ENCODE peak calls at places on chromosomes 5 and 9, in nine cellular contexts. V is neural progenitor cell, X is astrocyte of the spinal cord, F is kidney epithelial cell, W is HepG2, C is pancreas, H is body of pancreas, E is NB4, K is gastrocnemius medialis. A is an unnamed sample.

GRCh38 chr5:135265497-135266300 is 133.3 kb downstream of the MACROH2A1 start:
- DNase-seq in V (no peak), X (no peak), F (no peak), W (no peak), C (no peak), H (no peak), E (no peak), K (no peak), A (no peak)

GRCh38 chr5:180806351-180807011 is 3.9 kb upstream of the MGAT1 start:
- DNase-seq in V (no peak), X (no peak), F (no peak), W (no peak), C (no peak), H (no peak), E (peak; percentile 56), K (no peak), A (no peak)

GRCh38 chr5:66174338-66174737 is 30.2 kb downstream of the SREK1 start:
- DNase-seq in V (no peak), X (peak; percentile 45), F (peak; percentile 2), W (peak; percentile 3), C (no peak), H (no peak), E (peak; percentile 22), K (no peak), A (no peak)

GRCh38 chr5:3801967-3802366 is 206.3 kb downstream of the IRX1 start:
- DNase-seq in V (no peak), X (no peak), F (no peak), W (no peak), C (no peak), H (no peak), E (no peak), K (no peak), A (no peak)

GRCh38 chr9:116087751-116088194 is 65.8 kb upstream of the PAPPA start:
- DNase-seq in V (no peak), X (peak; percentile 81), F (peak; percentile 47), W (no peak), C (no peak), H (no peak), E (no peak), K (no peak), A (no peak)

GRCh38 chr5:119356384-119357188 is 767 bp downstream of the TNFAIP8 start:
- DNase-seq in V (no peak), X (peak; percentile 39), F (no peak), W (no peak), C (no peak), H (no peak), E (peak; percentile 66), K (no peak), A (no peak)

GRCh38 chr9:133944746-133945135 is 47.4 kb downstream of the VAV2 start:
- DNase-seq in V (no peak), X (peak; percentile 92), F (peak; percentile 59), W (no peak), C (peak; percentile 73), H (no peak), E (no peak), K (no peak), A (peak; percentile 67)

GRCh38 chr5:176664886-176665285 is 17.6 kb downstream of the TSPAN17 start:
- DNase-seq in V (peak; percentile 83), X (no peak), F (no peak), W (no peak), C (peak; percentile 62), H (no peak), E (no peak), K (no peak), A (no peak)

GRCh38 chr5:180201051-180201987 is 7.7 kb downstream of the RASGEF1C start:
- DNase-seq in V (peak; percentile 75), X (no peak), F (no peak), W (peak; percentile 15), C (no peak), H (peak; percentile 29), E (peak; percentile 79), K (no peak), A (no peak)

GRCh38 chr9:136666364-136667216 is 3.9 kb downstream of the EGFL7 start:
- DNase-seq in V (peak; percentile 24), X (no peak), F (no peak), W (no peak), C (no peak), H (no peak), E (no peak), K (no peak), A (no peak)

GRCh38 chr9:108272350-108272899 is 583.4 kb downstream of the ACTL7B start:
- DNase-seq in V (peak; percentile 60), X (peak; percentile 65), F (no peak), W (peak; percentile 16), C (no peak), H (peak; percentile 67), E (peak; percentile 53), K (peak; percentile 6), A (peak; percentile 41)

GRCh38 chr5:63596254-63596653 is 366.0 kb downstream of the HTR1A start:
- DNase-seq in V (no peak), X (no peak), F (no peak), W (no peak), C (no peak), H (no peak), E (no peak), K (no peak), A (no peak)

GRCh38 chr9:6271508-6272228 is 56.1 kb downstream of the IL33 start:
- DNase-seq in V (no peak), X (no peak), F (no peak), W (no peak), C (no peak), H (peak; percentile 28), E (no peak), K (no peak), A (no peak)

GRCh38 chr9:88809371-88809770 is 181.9 kb upstream of the S1PR3 start:
- DNase-seq in V (no peak), X (no peak), F (no peak), W (no peak), C (no peak), H (no peak), E (no peak), K (no peak), A (no peak)

GRCh38 chr5:179309383-179309670 is 35.9 kb downstream of the ADAMTS2 start:
- DNase-seq in V (no peak), X (no peak), F (no peak), W (no peak), C (peak; percentile 23), H (no peak), E (no peak), K (no peak), A (no peak)

DNA sequence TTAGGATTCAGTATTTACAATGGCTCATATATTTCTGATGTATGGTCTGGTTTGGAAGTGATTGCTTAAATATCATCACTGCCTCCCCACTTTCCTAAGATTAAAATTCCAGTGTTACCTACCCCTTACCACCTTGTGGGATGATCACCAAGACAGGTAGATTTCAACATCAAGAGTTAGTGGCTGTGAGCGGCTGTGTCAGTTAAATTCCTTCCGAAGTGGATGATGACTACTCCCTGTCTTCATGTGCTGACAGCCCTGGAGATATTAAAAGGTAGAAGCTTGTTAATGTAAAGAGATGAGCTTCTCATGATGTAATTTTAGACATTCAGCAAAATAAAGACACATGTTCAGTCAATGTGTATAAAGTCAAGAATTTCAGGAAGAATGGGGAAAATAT is 4.2 kb downstream of the ITGA2 start:
- DNase-seq in V (no peak), X (no peak), F (no peak), W (no peak), C (no peak), H (no peak), E (no peak), K (no peak), A (no peak)
- H3K4me3 ChIP-seq in V (no peak overlapping the region), X (no peak overlapping the region), F (no peak overlapping the region), W (peak overlapping the region; percentile 87), C (no peak overlapping the region), H (no peak overlapping the region), E (no peak overlapping the region), K (no peak overlapping the region), A (no peak overlapping the region)

DNA sequence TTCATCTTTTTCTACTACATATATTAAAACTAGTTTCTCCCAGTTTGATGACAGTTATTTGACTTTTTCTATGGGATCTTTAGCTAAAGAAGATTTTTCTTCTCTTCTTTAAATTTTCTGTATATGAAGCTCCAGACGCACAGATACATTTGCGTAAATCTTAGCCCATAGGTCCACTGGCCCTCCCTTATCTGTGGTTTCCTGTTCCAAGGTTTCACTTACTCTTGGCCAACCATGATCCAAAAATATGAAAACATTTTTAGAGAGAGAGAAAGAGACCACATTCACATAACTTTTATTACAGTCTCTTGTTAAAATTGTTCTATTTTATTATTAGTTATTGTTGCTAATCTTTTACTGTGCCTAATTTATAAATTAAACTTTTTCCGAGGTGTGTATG is 270.2 kb upstream of the DAPK1 start:
- DNase-seq in V (no peak), X (no peak), F (no peak), W (no peak), C (no peak), H (no peak), E (no peak), K (no peak), A (no peak)
- TF ChIP-seq CTCF in V (no peak), X (no peak), F (no peak), W (no peak), C (no peak), H (no peak), E (no peak), K (no peak), A (no peak)

DNA sequence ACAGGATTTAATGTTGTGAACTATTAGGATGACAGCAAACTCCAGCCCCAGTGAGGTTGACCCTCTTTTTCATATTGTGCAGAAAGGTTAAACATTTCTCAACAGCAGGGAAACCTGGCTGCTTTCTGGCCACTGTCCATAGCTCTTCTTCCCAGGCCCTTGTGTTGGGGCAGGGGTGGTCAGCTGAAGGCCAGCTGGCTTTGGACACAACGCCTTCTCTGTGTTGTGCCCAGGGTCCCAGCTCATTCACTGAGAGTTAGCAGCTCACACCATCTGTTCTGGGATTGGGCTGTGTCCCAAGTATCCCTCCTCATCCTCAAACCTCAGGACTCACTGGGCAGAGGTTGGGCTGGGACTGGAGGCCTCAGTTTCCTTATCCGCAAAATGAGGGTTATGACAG is 1.3 kb downstream of the FGD3 start:
- DNase-seq in V (no peak), X (no peak), F (no peak), W (no peak), C (no peak), H (no peak), E (no peak), K (no peak), A (no peak)
- H3K4me3 ChIP-seq in V (no peak overlapping the region), X (no peak overlapping the region), F (no peak overlapping the region), W (no peak overlapping the region), C (no peak overlapping the region), H (no peak overlapping the region), E (no peak overlapping the region), K (peak overlapping the region; percentile 56), A (no peak overlapping the region)

DNA sequence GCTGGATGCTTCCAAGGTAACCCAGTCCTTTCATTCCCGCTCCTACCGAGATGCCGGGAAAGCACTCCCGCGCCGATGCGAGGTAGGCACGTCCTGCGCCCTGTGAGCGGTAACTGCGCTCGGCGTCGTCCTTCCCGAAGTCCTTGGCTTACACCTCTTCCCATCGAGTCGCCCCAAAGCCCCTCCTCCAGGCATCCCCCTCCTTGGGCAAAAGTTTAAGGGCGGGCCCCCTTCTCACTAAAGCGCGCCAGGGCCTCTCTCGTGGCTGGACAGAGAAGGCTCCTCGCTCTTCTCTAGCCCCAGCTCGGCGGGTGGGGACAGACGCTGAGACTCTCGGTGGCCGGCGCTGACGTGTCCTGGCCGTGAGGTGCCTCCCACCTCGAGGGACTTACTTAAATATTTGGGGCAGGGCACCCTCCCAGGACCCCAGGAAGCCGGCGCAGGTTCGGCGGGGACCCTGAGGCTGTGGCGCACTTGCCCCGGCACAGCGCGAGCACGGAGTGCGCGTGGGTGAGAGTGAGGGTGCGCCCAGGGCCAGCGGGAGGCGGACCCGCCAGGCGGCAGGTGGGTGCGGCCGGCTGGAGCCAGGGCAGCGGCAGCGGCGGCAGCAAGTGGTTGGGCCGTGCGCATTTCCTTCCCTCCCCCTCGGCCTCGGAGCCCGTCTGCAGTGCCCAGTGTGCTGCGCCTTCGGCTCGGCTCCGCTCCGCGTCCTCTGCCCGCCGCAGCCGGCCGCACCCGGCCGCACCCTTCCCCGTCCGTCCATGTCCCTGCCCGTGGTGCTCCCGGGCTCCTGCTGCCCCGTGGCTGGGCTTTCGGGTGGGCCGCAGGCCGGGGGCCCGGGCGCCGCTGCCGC is at the start of gene ENTREP1:
- DNase-seq in V (peak; percentile 70), X (peak; percentile 18), F (peak; percentile 39), W (no peak), C (peak; percentile 89), H (peak; percentile 78), E (no peak), K (peak; percentile 70), A (peak; percentile 67)
- TF ChIP-seq CTCF in V (no peak), X (no peak), F (no peak), W (no peak), C (no peak), H (no peak), E (no peak), K (peak; percentile 43), A (no peak)

A was measured in psoas muscle.